ENCODE peak calls at places on chromosomes 6 and 20, in four cellular contexts. One of them, this sample, is unnamed.
A peak's percentile ranks its signal among the peaks of the same experiment; 100 is the strongest.

GRCh38 chr6:37624606-37625574 is 72.8 kb downstream of the MDGA1 start:
- DNase-seq in upper lobe of left lung: peak; percentile 94
- DNase-seq in A549: peak; percentile 41
- DNase-seq in suprapubic skin: no peak
- DNase-seq in this sample: no peak

GRCh38 chr6:129498950-129499870 is 210.8 kb downstream of the ARHGAP18 start:
- DNase-seq in upper lobe of left lung: no peak
- DNase-seq in A549: peak; percentile 20
- DNase-seq in suprapubic skin: no peak
- DNase-seq in this sample: no peak

GRCh38 chr20:16283978-16284377 is 289.3 kb downstream of the KIF16B start:
- DNase-seq in upper lobe of left lung: no peak
- DNase-seq in A549: no peak
- DNase-seq in suprapubic skin: no peak
- DNase-seq in this sample: no peak

GRCh38 chr6:112906737-112907136 is 559.6 kb downstream of the RFPL4B start:
- DNase-seq in upper lobe of left lung: no peak
- DNase-seq in A549: no peak
- DNase-seq in suprapubic skin: no peak
- DNase-seq in this sample: no peak

GRCh38 chr20:10591956-10592521 is 81.8 kb downstream of the JAG1 start:
- DNase-seq in upper lobe of left lung: no peak
- DNase-seq in A549: no peak
- DNase-seq in suprapubic skin: no peak
- DNase-seq in this sample: no peak

GRCh38 chr20:25077610-25078169 is 4.3 kb downstream of the VSX1 start:
- DNase-seq in upper lobe of left lung: peak; percentile 87
- DNase-seq in A549: peak; percentile 60
- DNase-seq in suprapubic skin: no peak
- DNase-seq in this sample: peak; percentile 38

GRCh38 chr20:6566821-6567220 is 200.7 kb upstream of the BMP2 start:
- DNase-seq in upper lobe of left lung: no peak
- DNase-seq in A549: no peak
- DNase-seq in suprapubic skin: no peak
- DNase-seq in this sample: no peak

GRCh38 chr6:142013286-142013685 is 119.4 kb upstream of the GJE1 start:
- DNase-seq in upper lobe of left lung: no peak
- DNase-seq in A549: peak; percentile 15
- DNase-seq in suprapubic skin: no peak
- DNase-seq in this sample: no peak

GRCh38 chr20:31918471-31919105 is 33.3 kb downstream of the PDRG1 start:
- DNase-seq in upper lobe of left lung: no peak
- DNase-seq in A549: no peak
- DNase-seq in suprapubic skin: no peak
- DNase-seq in this sample: no peak

GRCh38 chr6:144103026-144103563 is 7.7 kb upstream of the SF3B5 start:
- DNase-seq in upper lobe of left lung: no peak
- DNase-seq in A549: no peak
- DNase-seq in suprapubic skin: no peak
- DNase-seq in this sample: no peak

GRCh38 chr6:46269447-46270229 is 98.9 kb upstream of the ENPP5 start:
- DNase-seq in upper lobe of left lung: no peak
- DNase-seq in A549: no peak
- DNase-seq in suprapubic skin: no peak
- DNase-seq in this sample: peak; percentile 53

GRCh38 chr6:33634203-33634727 is 13.1 kb downstream of the ITPR3 start:
- DNase-seq in upper lobe of left lung: no peak
- DNase-seq in A549: peak; percentile 18
- DNase-seq in suprapubic skin: no peak
- DNase-seq in this sample: peak; percentile 54

GRCh38 chr6:136180729-136181128 is 69.4 kb downstream of the MTFR2 start:
- DNase-seq in upper lobe of left lung: no peak
- DNase-seq in A549: no peak
- DNase-seq in suprapubic skin: no peak
- DNase-seq in this sample: peak; percentile 42

GRCh38 chr6:70281923-70282902 is 20.7 kb downstream of the COL9A1 start:
- DNase-seq in upper lobe of left lung: peak; percentile 66
- DNase-seq in A549: no peak
- DNase-seq in suprapubic skin: no peak
- DNase-seq in this sample: no peak
- TF ChIP-seq EP300 in upper lobe of left lung: no peak
- TF ChIP-seq EP300 in A549: no peak
- TF ChIP-seq EP300 in suprapubic skin: no peak
- TF ChIP-seq EP300 in this sample: no peak

GRCh38 chr20:63129991-63130653 is 85.8 kb downstream of the YTHDF1 start:
- DNase-seq in upper lobe of left lung: no peak
- DNase-seq in A549: no peak
- DNase-seq in suprapubic skin: peak; percentile 25
- DNase-seq in this sample: no peak
- TF ChIP-seq EP300 in upper lobe of left lung: no peak
- TF ChIP-seq EP300 in A549: no peak
- TF ChIP-seq EP300 in suprapubic skin: no peak
- TF ChIP-seq EP300 in this sample: no peak

DNA sequence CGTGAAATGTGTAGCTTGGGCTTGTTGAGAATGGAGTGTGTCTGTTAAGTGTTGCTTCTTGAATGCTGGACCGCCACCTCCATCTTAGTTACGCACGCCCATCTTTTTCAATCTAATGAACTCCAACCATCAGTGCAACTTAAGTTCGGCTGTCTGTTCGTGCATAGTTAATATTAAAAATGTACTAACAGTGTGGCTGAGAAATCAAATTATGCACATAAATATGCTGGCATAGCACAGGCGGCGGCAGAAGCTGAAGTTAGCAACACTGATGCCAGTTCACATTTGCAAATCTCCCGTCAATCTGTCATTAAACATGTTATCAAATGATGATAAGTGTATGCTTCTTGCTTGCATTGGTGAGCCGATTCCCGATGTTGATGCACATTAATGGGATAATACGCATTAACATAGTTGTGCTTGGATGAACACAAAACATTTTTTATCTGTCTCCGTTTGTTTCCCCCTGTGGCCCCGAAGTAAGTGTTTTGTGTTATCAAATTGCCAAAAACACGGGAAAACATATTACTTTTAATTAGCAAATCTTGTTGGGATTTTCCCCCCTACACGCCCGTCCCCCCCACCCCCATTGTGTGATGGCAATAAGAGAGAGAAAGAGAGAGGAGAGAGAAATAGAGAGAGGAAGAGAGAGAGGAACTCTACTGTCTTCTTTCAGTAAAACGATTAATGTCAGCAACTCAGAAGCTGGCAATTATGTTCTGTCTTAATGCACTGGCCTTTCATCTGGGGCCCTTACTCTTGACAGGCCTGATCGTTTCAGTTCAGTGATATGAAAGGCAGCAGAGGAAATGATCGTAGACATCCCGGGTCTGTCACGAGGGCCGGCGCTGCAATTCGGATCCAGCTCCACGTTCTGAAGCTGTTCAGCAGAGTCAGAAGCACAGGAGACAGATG is 309.2 kb downstream of the ZNF217 start:
- DNase-seq in upper lobe of left lung: no peak
- DNase-seq in A549: no peak
- DNase-seq in suprapubic skin: no peak
- DNase-seq in this sample: no peak
- TF ChIP-seq EP300 in upper lobe of left lung: no peak
- TF ChIP-seq EP300 in A549: no peak
- TF ChIP-seq EP300 in suprapubic skin: no peak
- TF ChIP-seq EP300 in this sample: no peak

GRCh38 chr6:148405893-148406292 is 63.3 kb downstream of the SASH1 start:
- DNase-seq in upper lobe of left lung: no peak
- DNase-seq in A549: no peak
- DNase-seq in suprapubic skin: no peak
- DNase-seq in this sample: no peak
- TF ChIP-seq EP300 in upper lobe of left lung: no peak
- TF ChIP-seq EP300 in A549: no peak
- TF ChIP-seq EP300 in suprapubic skin: no peak
- TF ChIP-seq EP300 in this sample: no peak

DNA sequence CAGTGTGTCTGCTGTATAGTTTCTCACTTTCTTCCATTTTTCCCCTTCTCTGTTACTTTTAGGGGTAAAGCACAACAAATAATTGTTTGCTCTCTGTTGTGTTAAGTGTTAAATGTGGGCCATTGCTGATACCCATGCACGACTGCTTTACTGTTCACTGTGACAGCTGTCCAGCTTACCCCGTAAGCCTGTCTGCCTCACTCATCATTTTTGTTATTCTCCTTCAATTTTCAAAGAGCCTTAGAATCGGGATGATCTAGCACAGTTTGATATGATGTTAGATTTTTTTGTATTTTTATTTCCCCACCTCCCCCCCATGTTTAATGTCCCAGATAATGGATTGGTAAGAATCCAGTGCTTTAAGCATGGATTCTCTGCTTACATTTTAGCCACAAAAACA is 41.2 kb upstream of the MLIP start:
- DNase-seq in upper lobe of left lung: no peak
- DNase-seq in A549: no peak
- DNase-seq in suprapubic skin: no peak
- DNase-seq in this sample: no peak
- TF ChIP-seq EP300 in upper lobe of left lung: no peak
- TF ChIP-seq EP300 in A549: no peak
- TF ChIP-seq EP300 in suprapubic skin: no peak
- TF ChIP-seq EP300 in this sample: no peak

DNA sequence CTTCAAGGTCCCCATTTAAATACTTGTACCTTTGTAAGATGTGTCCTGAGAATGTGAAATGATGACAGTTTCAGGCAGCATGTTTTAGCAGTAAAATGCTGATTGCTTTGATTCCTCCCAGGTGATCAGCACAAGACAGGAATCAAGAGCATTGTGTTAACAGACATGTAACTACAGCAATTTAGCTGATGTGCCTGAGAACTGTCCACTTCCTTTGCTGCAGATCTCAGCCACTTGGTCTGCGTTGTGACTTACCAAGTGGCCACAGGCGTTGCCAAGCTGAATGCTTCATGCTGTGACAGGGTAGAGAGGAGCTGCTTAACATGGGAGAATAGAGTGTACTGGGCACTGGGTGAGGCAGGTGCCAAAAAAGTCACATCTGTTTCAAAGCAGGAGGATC is 767.0 kb upstream of the POU3F2 start:
- DNase-seq in upper lobe of left lung: no peak
- DNase-seq in A549: no peak
- DNase-seq in suprapubic skin: no peak
- DNase-seq in this sample: no peak
- TF ChIP-seq EP300 in upper lobe of left lung: no peak
- TF ChIP-seq EP300 in A549: no peak
- TF ChIP-seq EP300 in suprapubic skin: no peak
- TF ChIP-seq EP300 in this sample: no peak

DNA sequence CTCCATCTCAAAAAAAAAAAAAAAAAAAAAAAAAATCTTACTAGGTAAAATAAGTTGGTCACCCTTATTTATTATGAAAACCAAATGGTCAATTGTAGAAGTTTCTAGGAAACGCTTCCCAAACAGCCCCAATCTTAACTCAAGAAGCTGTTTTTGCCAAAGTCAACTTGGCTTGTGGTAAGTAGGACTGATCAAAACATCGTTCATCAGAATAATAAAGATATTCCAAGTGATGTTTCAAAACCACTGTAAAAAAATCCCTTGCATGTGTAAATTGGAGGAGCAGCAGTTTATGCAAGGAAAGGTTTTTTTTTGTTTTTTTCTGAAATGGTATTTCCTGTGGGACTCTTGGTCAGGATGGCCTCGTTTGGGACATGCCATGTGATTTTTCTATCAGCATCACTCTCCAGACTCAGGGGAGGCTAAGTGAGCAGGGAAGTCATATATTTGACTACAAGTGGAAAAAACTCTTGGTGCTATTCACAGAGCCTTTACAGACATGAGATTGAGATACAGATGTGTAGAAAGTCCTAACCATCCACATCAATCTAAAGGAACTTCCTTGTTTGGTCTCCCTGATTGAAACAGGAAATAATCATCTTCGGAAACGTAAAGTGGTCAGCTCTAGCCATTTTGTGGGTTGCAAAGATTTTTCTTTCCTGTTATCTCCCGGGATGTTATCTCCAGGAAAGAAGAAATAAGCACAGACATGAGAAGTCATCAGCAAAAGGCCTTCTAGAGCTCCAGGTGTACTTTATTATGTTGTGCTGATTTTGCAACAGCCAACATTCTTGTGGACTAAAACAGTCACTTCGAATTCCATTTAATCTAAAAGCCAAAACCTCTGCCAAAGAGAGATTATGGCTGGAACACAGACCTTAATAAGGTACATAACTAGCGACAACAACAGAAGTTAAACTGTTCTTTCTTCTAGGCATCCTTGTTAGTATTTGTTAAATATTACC is 177.8 kb downstream of the EDN1 start:
- DNase-seq in upper lobe of left lung: no peak
- DNase-seq in A549: no peak
- DNase-seq in suprapubic skin: no peak
- DNase-seq in this sample: no peak
- TF ChIP-seq EP300 in upper lobe of left lung: no peak
- TF ChIP-seq EP300 in A549: no peak
- TF ChIP-seq EP300 in suprapubic skin: no peak
- TF ChIP-seq EP300 in this sample: no peak

DNA sequence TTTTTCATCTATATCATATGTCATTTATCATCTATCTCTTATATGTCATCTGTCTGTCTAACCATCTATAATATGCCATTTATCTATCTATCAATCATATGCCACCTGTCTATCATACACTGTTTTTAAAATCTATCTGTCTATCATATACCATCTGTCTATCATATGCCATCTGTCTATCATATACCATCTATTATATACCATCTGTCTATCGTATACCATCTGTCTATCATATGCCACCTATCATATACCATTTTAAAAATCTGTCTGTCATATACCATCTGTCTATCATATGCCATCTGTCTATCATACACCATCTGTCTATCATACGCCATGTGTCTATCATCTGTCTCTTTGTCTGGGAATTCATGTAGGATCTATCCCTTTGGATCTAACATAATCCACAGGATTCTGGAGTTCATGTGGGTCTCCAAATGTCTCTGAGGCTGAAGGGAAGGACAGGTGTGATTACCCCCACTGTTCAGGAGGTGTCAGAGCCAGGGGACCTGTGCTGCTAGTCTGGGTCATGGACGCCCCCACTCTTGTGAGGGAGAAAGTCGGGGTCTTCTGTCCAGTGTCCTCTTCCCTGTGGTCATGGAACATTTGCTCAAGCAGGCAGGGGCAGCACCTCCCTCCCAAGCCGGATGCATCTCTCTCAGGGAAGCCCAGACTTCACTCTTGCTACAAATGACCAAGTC is 36.9 kb upstream of the FRMD1 start:
- DNase-seq in upper lobe of left lung: no peak
- DNase-seq in A549: no peak
- DNase-seq in suprapubic skin: peak; percentile 35
- DNase-seq in this sample: no peak
- TF ChIP-seq EP300 in upper lobe of left lung: no peak
- TF ChIP-seq EP300 in A549: no peak
- TF ChIP-seq EP300 in suprapubic skin: no peak
- TF ChIP-seq EP300 in this sample: no peak

This sample was measured in ovary.